ENCODE peak calls at places on chromosomes 6 and 20, in six cellular contexts. N is effector CD8-positive, alpha-beta T cell; Q is left ventricle myocardium inferior; F is Peyer's patch; I is WERI-Rb-1; D is lower leg skin. Y is an unnamed sample.

GRCh38 chr6:4577406-4577805 is 198.8 kb upstream of the CDYL start:
- DNase-seq in N (no peak), Q (no peak), F (no peak), I (no peak), D (peak), Y (no peak)

GRCh38 chr20:41203660-41204059 is 66.3 kb downstream of the PLCG1 start:
- DNase-seq in N (no peak), Q (no peak), F (no peak), I (no peak), D (no peak), Y (no peak)

GRCh38 chr6:170424634-170425126 is 118.1 kb downstream of the FAM120B start:
- DNase-seq in N (no peak), Q (no peak), F (no peak), I (no peak), D (no peak), Y (no peak)

GRCh38 chr6:100217225-100217624 is 223.2 kb upstream of the MCHR2 start:
- DNase-seq in N (no peak), Q (no peak), F (no peak), I (no peak), D (no peak), Y (no peak)

GRCh38 chr6:146859206-146859605 is 260.4 kb downstream of the ADGB start:
- DNase-seq in N (no peak), Q (no peak), F (no peak), I (no peak), D (no peak), Y (no peak)

GRCh38 chr6:149052350-149053106 is 265.0 kb upstream of the TAB2 start:
- DNase-seq in N (no peak), Q (no peak), F (no peak), I (no peak), D (no peak), Y (no peak)

GRCh38 chr6:127516676-127517273 is 2.4 kb downstream of the MTCL3 start:
- DNase-seq in N (no peak), Q (no peak), F (peak), I (peak), D (no peak), Y (peak)

GRCh38 chr6:107670792-107671199 is 153.3 kb downstream of the SCML4 start:
- DNase-seq in N (no peak), Q (peak), F (peak), I (no peak), D (peak), Y (peak)

GRCh38 chr6:76681781-76682180 is 609.3 kb upstream of the IMPG1 start:
- DNase-seq in N (no peak), Q (no peak), F (no peak), I (no peak), D (no peak), Y (no peak)

GRCh38 chr20:54662064-54662463 is 186.7 kb downstream of the DOK5 start:
- DNase-seq in N (no peak), Q (no peak), F (no peak), I (no peak), D (no peak), Y (no peak)

GRCh38 chr20:2005831-2006426 is 12.1 kb upstream of the PDYN start:
- DNase-seq in N (peak), Q (peak), F (peak), I (no peak), D (no peak), Y (no peak)

GRCh38 chr6:144349690-144350132 is 64.6 kb downstream of the UTRN start:
- DNase-seq in N (no peak), Q (no peak), F (no peak), I (no peak), D (no peak), Y (no peak)

GRCh38 chr20:51345601-51346101 is 196.9 kb downstream of the NFATC2 start:
- DNase-seq in N (no peak), Q (no peak), F (no peak), I (no peak), D (no peak), Y (no peak)

GRCh38 chr6:5619249-5619648 is 357.9 kb downstream of the FARS2 start:
- DNase-seq in N (no peak), Q (no peak), F (peak), I (no peak), D (no peak), Y (no peak)

GRCh38 chr20:20276806-20277530 is 90.9 kb upstream of the INSM1 start:
- DNase-seq in N (no peak), Q (no peak), F (no peak), I (no peak), D (no peak), Y (no peak)

GRCh38 chr6:111759836-111760785 is 113.1 kb downstream of the FYN start:
- DNase-seq in N (no peak), Q (no peak), F (no peak), I (no peak), D (no peak), Y (peak)

GRCh38 chr20:14853079-14853478 is 515.7 kb upstream of the FLRT3 start:
- DNase-seq in N (no peak), Q (no peak), F (no peak), I (no peak), D (no peak), Y (no peak)

GRCh38 chr6:139590206-139590605 is 215.8 kb upstream of the CITED2 start:
- DNase-seq in N (no peak), Q (no peak), F (no peak), I (no peak), D (no peak), Y (no peak)

GRCh38 chr6:21850682-21851081 is 257.1 kb downstream of the SOX4 start:
- DNase-seq in N (no peak), Q (no peak), F (no peak), I (no peak), D (no peak), Y (peak)

GRCh38 chr6:36545767-36546663 is 1.3 kb downstream of the STK38 start:
- DNase-seq in N (no peak), Q (no peak), F (peak), I (peak), D (no peak), Y (no peak)

GRCh38 chr20:57199656-57200405 is 66.6 kb downstream of the BMP7 start:
- DNase-seq in N (no peak), Q (no peak), F (no peak), I (no peak), D (no peak), Y (no peak)

GRCh38 chr6:53321701-53322100 is 27.0 kb downstream of the ELOVL5 start:
- DNase-seq in N (no peak), Q (no peak), F (no peak), I (no peak), D (no peak), Y (no peak)

GRCh38 chr6:163405412-163406309 is 8.9 kb upstream of the QKI start:
- DNase-seq in N (no peak), Q (peak), F (peak), I (no peak), D (peak), Y (no peak)

GRCh38 chr6:53544050-53544499 is 826 bp downstream of the GCLC start:
- DNase-seq in N (no peak), Q (no peak), F (no peak), I (no peak), D (peak), Y (peak)

GRCh38 chr6:153729189-153729588 is 309.9 kb upstream of the OPRM1 start:
- DNase-seq in N (no peak), Q (no peak), F (no peak), I (no peak), D (no peak), Y (no peak)

GRCh38 chr6:87344513-87344912 is at the start of gene C6orf163:
- DNase-seq in N (no peak), Q (no peak), F (no peak), I (no peak), D (no peak), Y (no peak)